ENCODE peak calls at places on chromosomes 16 and 17, in five cellular contexts. One of them, this sample, is unnamed. For H3K9me3, the result is how much of the 10 kb centered on the place peaks cover.

GRCh38 chr16:11742041-11742535 is 569 bp downstream of the TXNDC11 start:
- DNase-seq in suprapubic skin: peak
- DNase-seq in mucosa of descending colon: peak
- DNase-seq in uterus: peak
- DNase-seq in right cardiac atrium: peak
- DNase-seq in this sample: no peak

GRCh38 chr16:57618306-57619132 is 9.9 kb upstream of the ADGRG1 start:
- DNase-seq in suprapubic skin: peak
- DNase-seq in mucosa of descending colon: no peak
- DNase-seq in uterus: no peak
- DNase-seq in right cardiac atrium: no peak
- DNase-seq in this sample: no peak

GRCh38 chr17:9270921-9271320 is 249.6 kb downstream of the NTN1 start:
- DNase-seq in suprapubic skin: no peak
- DNase-seq in mucosa of descending colon: no peak
- DNase-seq in uterus: no peak
- DNase-seq in right cardiac atrium: no peak
- DNase-seq in this sample: no peak

GRCh38 chr16:81137012-81137335 is 40.8 kb upstream of the GCSH start:
- DNase-seq in suprapubic skin: no peak
- DNase-seq in mucosa of descending colon: no peak
- DNase-seq in uterus: no peak
- DNase-seq in right cardiac atrium: no peak
- DNase-seq in this sample: no peak

GRCh38 chr17:15348030-15348429 is 6.6 kb upstream of the TEKT3 start:
- DNase-seq in suprapubic skin: no peak
- DNase-seq in mucosa of descending colon: peak
- DNase-seq in uterus: no peak
- DNase-seq in right cardiac atrium: no peak
- DNase-seq in this sample: no peak

GRCh38 chr17:42056634-42057033 is 6.2 kb upstream of the C17orf113 start:
- DNase-seq in suprapubic skin: no peak
- DNase-seq in mucosa of descending colon: no peak
- DNase-seq in uterus: no peak
- DNase-seq in right cardiac atrium: no peak
- DNase-seq in this sample: no peak

GRCh38 chr16:54648575-54648974 is 282.1 kb upstream of the IRX5 start:
- DNase-seq in suprapubic skin: no peak
- DNase-seq in mucosa of descending colon: no peak
- DNase-seq in uterus: no peak
- DNase-seq in right cardiac atrium: no peak
- DNase-seq in this sample: no peak

GRCh38 chr16:77555101-77555500 is 120.3 kb upstream of the ADAMTS18 start:
- DNase-seq in suprapubic skin: no peak
- DNase-seq in mucosa of descending colon: no peak
- DNase-seq in uterus: no peak
- DNase-seq in right cardiac atrium: no peak
- DNase-seq in this sample: no peak

GRCh38 chr17:7835818-7836595 is 2.0 kb downstream of the KDM6B start:
- DNase-seq in suprapubic skin: no peak
- DNase-seq in mucosa of descending colon: peak
- DNase-seq in uterus: peak
- DNase-seq in right cardiac atrium: peak
- DNase-seq in this sample: no peak

GRCh38 chr16:30743690-30744089 is 4.5 kb upstream of the PHKG2 start:
- DNase-seq in suprapubic skin: no peak
- DNase-seq in mucosa of descending colon: no peak
- DNase-seq in uterus: peak
- DNase-seq in right cardiac atrium: no peak
- DNase-seq in this sample: no peak

GRCh38 chr16:54437361-54437760 is 150.8 kb upstream of the IRX3 start:
- DNase-seq in suprapubic skin: no peak
- DNase-seq in mucosa of descending colon: no peak
- DNase-seq in uterus: no peak
- DNase-seq in right cardiac atrium: no peak
- DNase-seq in this sample: no peak

GRCh38 chr17:20989481-20989880 is 53.3 kb downstream of the USP22 start:
- DNase-seq in suprapubic skin: no peak
- DNase-seq in mucosa of descending colon: no peak
- DNase-seq in uterus: no peak
- DNase-seq in right cardiac atrium: no peak
- DNase-seq in this sample: no peak

GRCh38 chr17:76013377-76013932 is 12.8 kb downstream of the CDK3 start:
- DNase-seq in suprapubic skin: no peak
- DNase-seq in mucosa of descending colon: no peak
- DNase-seq in uterus: no peak
- DNase-seq in right cardiac atrium: no peak
- DNase-seq in this sample: no peak

GRCh38 chr17:33142703-33143299 is 150.3 kb downstream of the ASIC2 start:
- DNase-seq in suprapubic skin: no peak
- DNase-seq in mucosa of descending colon: no peak
- DNase-seq in uterus: no peak
- DNase-seq in right cardiac atrium: no peak
- DNase-seq in this sample: no peak

GRCh38 chr16:70467113-70467512 is 12.7 kb downstream of the FCSK start:
- DNase-seq in suprapubic skin: no peak
- DNase-seq in mucosa of descending colon: no peak
- DNase-seq in uterus: no peak
- DNase-seq in right cardiac atrium: no peak
- DNase-seq in this sample: no peak

GRCh38 chr17:57125866-57126265 is 40.8 kb downstream of the AKAP1 start:
- DNase-seq in suprapubic skin: no peak
- DNase-seq in mucosa of descending colon: no peak
- DNase-seq in uterus: no peak
- DNase-seq in right cardiac atrium: no peak
- DNase-seq in this sample: no peak

GRCh38 chr16:30656388-30656787 is 1.8 kb upstream of the FBRS start:
- DNase-seq in suprapubic skin: no peak
- DNase-seq in mucosa of descending colon: no peak
- DNase-seq in uterus: no peak
- DNase-seq in right cardiac atrium: no peak
- DNase-seq in this sample: no peak

GRCh38 chr16:53304334-53304733 is 129.9 kb upstream of the RBL2 start:
- DNase-seq in suprapubic skin: no peak
- DNase-seq in mucosa of descending colon: no peak
- DNase-seq in uterus: no peak
- DNase-seq in right cardiac atrium: no peak
- DNase-seq in this sample: no peak

GRCh38 chr16:57840833-57841232 is 38.5 kb upstream of the KIFC3 start:
- DNase-seq in suprapubic skin: no peak
- DNase-seq in mucosa of descending colon: no peak
- DNase-seq in uterus: no peak
- DNase-seq in right cardiac atrium: no peak
- DNase-seq in this sample: no peak

GRCh38 chr17:67218385-67218950 is 26.5 kb downstream of the HELZ start:
- DNase-seq in suprapubic skin: no peak
- DNase-seq in mucosa of descending colon: no peak
- DNase-seq in uterus: no peak
- DNase-seq in right cardiac atrium: no peak
- DNase-seq in this sample: no peak

GRCh38 chr16:78455861-78456260 is 356.4 kb downstream of the WWOX start:
- DNase-seq in suprapubic skin: no peak
- DNase-seq in mucosa of descending colon: no peak
- DNase-seq in uterus: no peak
- DNase-seq in right cardiac atrium: no peak
- DNase-seq in this sample: no peak

GRCh38 chr16:11957591-11958395 is 7.2 kb upstream of the TNFRSF17 start:
- DNase-seq in suprapubic skin: peak
- DNase-seq in mucosa of descending colon: no peak
- DNase-seq in uterus: no peak
- DNase-seq in right cardiac atrium: no peak
- DNase-seq in this sample: no peak

GRCh38 chr17:48068491-48068961 is 20.4 kb downstream of the NFE2L1 start:
- DNase-seq in suprapubic skin: no peak
- DNase-seq in mucosa of descending colon: no peak
- DNase-seq in uterus: no peak
- DNase-seq in right cardiac atrium: no peak
- DNase-seq in this sample: no peak

GRCh38 chr17:71071837-71072236 is 902.5 kb downstream of the KCNJ2 start:
- DNase-seq in suprapubic skin: no peak
- DNase-seq in mucosa of descending colon: peak
- DNase-seq in uterus: no peak
- DNase-seq in right cardiac atrium: no peak
- DNase-seq in this sample: no peak

GRCh38 chr17:35414247-35414646 is 18.1 kb downstream of the SLFN12 start:
- DNase-seq in suprapubic skin: no peak
- DNase-seq in mucosa of descending colon: no peak
- DNase-seq in uterus: no peak
- DNase-seq in right cardiac atrium: no peak
- DNase-seq in this sample: no peak

GRCh38 chr16:79662673-79663313 is 62.3 kb upstream of the MAF start:
- DNase-seq in suprapubic skin: no peak
- DNase-seq in mucosa of descending colon: no peak
- DNase-seq in uterus: no peak
- DNase-seq in right cardiac atrium: no peak
- DNase-seq in this sample: no peak
- H3K9me3 ChIP-seq in suprapubic skin: under half
- H3K9me3 ChIP-seq in mucosa of descending colon: under half
- H3K9me3 ChIP-seq in uterus: under half
- H3K9me3 ChIP-seq in right cardiac atrium: under half
- H3K9me3 ChIP-seq in this sample: under half

GRCh38 chr16:35142147-35142808 is 1682.9 kb downstream of the TP53TG3F start:
- DNase-seq in suprapubic skin: no peak
- DNase-seq in mucosa of descending colon: peak
- DNase-seq in uterus: no peak
- DNase-seq in right cardiac atrium: no peak
- DNase-seq in this sample: no peak
- H3K9me3 ChIP-seq in suprapubic skin: under half
- H3K9me3 ChIP-seq in mucosa of descending colon: half or more
- H3K9me3 ChIP-seq in uterus: under half
- H3K9me3 ChIP-seq in right cardiac atrium: under half
- H3K9me3 ChIP-seq in this sample: under half

DNA sequence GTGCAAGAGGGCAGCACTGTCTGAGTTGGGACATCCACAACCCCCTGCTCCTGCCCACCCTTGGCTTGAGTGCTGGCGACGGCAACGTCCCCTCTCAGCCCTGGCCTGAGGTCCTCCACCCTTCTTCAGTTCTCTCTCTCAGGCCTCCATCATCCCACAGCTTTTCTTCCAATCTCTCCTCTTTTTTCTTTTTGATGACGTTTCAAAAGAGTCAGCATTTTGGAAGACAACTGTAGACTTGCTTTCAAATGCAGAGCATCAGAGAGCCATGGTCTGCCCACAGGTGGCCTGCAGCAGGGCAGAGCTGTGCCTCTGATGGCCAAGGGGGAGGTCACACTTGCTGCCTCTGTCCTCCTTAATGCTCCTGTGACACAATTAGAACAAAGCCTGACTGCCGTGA is 775.4 kb downstream of the KCNJ18 start:
- DNase-seq in suprapubic skin: no peak
- DNase-seq in mucosa of descending colon: no peak
- DNase-seq in uterus: no peak
- DNase-seq in right cardiac atrium: no peak
- DNase-seq in this sample: no peak
- H3K9me3 ChIP-seq in suprapubic skin: under half
- H3K9me3 ChIP-seq in mucosa of descending colon: half or more
- H3K9me3 ChIP-seq in uterus: under half
- H3K9me3 ChIP-seq in right cardiac atrium: under half
- H3K9me3 ChIP-seq in this sample: under half

DNA sequence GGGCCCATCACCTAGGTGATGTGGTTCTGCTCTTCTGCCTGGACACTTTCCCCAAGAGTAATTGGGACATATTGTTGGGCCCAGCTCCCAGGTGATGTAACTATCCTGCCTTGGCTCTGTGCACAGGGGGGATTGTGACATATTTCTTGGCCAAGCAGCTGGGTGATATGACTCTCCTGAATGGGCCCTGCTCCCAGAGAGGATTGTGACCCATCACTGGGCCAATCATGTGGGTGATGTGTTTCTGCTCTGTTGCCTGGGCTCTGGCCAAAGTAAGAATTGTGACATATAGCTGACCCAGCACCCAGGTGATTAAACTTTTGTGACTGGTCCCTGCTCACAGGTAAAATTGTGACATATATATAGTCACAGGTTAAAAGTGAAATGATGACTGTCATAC is 1904.9 kb downstream of the TP53TG3F start:
- DNase-seq in suprapubic skin: no peak
- DNase-seq in mucosa of descending colon: no peak
- DNase-seq in uterus: no peak
- DNase-seq in right cardiac atrium: no peak
- DNase-seq in this sample: no peak
- H3K9me3 ChIP-seq in suprapubic skin: under half
- H3K9me3 ChIP-seq in mucosa of descending colon: under half
- H3K9me3 ChIP-seq in uterus: under half
- H3K9me3 ChIP-seq in right cardiac atrium: under half
- H3K9me3 ChIP-seq in this sample: under half

DNA sequence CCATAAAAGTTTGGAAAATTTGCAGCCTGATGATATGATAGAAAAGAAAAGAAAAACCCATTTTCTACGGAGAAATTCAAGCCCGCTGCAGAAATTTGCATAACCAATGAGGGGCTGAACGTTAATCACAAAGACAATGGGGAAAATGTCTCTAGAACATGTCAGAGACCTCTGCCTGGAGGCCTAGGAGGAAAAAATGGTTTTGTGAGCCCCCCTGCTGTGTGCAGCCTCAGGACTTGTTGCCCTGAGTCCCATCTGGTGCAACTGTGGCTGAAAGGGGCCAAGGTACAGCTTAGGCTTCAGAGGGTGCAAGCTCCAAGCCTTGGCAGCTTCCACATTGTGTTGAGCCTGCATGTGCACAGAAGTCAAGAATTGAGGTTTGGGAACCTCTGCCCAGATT is 1267.4 kb upstream of the GOT2 start:
- DNase-seq in suprapubic skin: no peak
- DNase-seq in mucosa of descending colon: no peak
- DNase-seq in uterus: no peak
- DNase-seq in right cardiac atrium: no peak
- DNase-seq in this sample: no peak
- H3K9me3 ChIP-seq in suprapubic skin: under half
- H3K9me3 ChIP-seq in mucosa of descending colon: under half
- H3K9me3 ChIP-seq in uterus: under half
- H3K9me3 ChIP-seq in right cardiac atrium: under half
- H3K9me3 ChIP-seq in this sample: under half

This sample was measured in CD4-positive, alpha-beta memory T cell.